ENCODE peak calls at places on chromosomes 2 and 18, in seven cellular contexts. J is WTC11, R is fibroblast of mammary gland, F is tibial artery, V is GM10248, L is H9, G is cardiac fibroblast. A is an unnamed sample.

GRCh38 chr2:8685697-8686358 is 4.0 kb downstream of the ID2 start:
- DNase-seq in J (peak), R (no peak), F (peak), V (peak), L (peak), G (peak), A (peak)

GRCh38 chr18:49041677-49042570 is 91.2 kb upstream of the SMAD7 start:
- DNase-seq in J (peak), R (peak), F (peak), V (no peak), L (peak), G (peak), A (peak)

GRCh38 chr18:10490401-10491289 is 35.2 kb upstream of the NAPG start:
- DNase-seq in J (peak), R (no peak), F (no peak), V (peak), L (peak), G (no peak), A (no peak)

GRCh38 chr2:169507698-169508097 is 1.8 kb upstream of the KLHL41 start:
- DNase-seq in J (no peak), R (peak), F (no peak), V (peak), L (no peak), G (peak), A (peak)

GRCh38 chr2:64522843-64523428 is 1.2 kb upstream of the AFTPH start:
- DNase-seq in J (no peak), R (peak), F (peak), V (peak), L (no peak), G (peak), A (peak)

GRCh38 chr2:1645761-1646476 is 98.4 kb downstream of the PXDN start:
- DNase-seq in J (no peak), R (no peak), F (no peak), V (no peak), L (peak), G (no peak), A (no peak)

GRCh38 chr2:9805435-9806297 is 37.6 kb upstream of the TAF1B start:
- DNase-seq in J (no peak), R (peak), F (peak), V (no peak), L (no peak), G (peak), A (no peak)

GRCh38 chr2:161681043-161681442 is 56.8 kb downstream of the SLC4A10 start:
- DNase-seq in J (no peak), R (peak), F (no peak), V (no peak), L (no peak), G (peak), A (peak)

GRCh38 chr2:12507295-12507694 is 209.4 kb upstream of the TRIB2 start:
- DNase-seq in J (no peak), R (peak), F (no peak), V (no peak), L (no peak), G (peak), A (peak)

GRCh38 chr18:32714571-32715148 is 58.2 kb downstream of the KLHL14 start:
- DNase-seq in J (peak), R (peak), F (no peak), V (peak), L (peak), G (peak), A (peak)

GRCh38 chr2:179239194-179239593 is 25.4 kb downstream of the SESTD1 start:
- DNase-seq in J (no peak), R (peak), F (no peak), V (no peak), L (no peak), G (no peak), A (peak)

GRCh38 chr2:179239838-179240237 is 24.8 kb downstream of the SESTD1 start:
- DNase-seq in J (no peak), R (no peak), F (no peak), V (no peak), L (no peak), G (no peak), A (no peak)

GRCh38 chr2:179238027-179238426 is 26.6 kb downstream of the SESTD1 start:
- DNase-seq in J (no peak), R (peak), F (no peak), V (no peak), L (no peak), G (no peak), A (no peak)

GRCh38 chr2:179243046-179243445 is 21.6 kb downstream of the SESTD1 start:
- DNase-seq in J (no peak), R (no peak), F (no peak), V (no peak), L (no peak), G (no peak), A (no peak)

GRCh38 chr2:179240481-179241451 is 23.9 kb downstream of the SESTD1 start:
- DNase-seq in J (peak), R (no peak), F (no peak), V (no peak), L (no peak), G (no peak), A (no peak)
- TF ChIP-seq CTCF in J (no peak), R (no peak), F (no peak), V (no peak), L (peak), G (peak), A (no peak)

DNA sequence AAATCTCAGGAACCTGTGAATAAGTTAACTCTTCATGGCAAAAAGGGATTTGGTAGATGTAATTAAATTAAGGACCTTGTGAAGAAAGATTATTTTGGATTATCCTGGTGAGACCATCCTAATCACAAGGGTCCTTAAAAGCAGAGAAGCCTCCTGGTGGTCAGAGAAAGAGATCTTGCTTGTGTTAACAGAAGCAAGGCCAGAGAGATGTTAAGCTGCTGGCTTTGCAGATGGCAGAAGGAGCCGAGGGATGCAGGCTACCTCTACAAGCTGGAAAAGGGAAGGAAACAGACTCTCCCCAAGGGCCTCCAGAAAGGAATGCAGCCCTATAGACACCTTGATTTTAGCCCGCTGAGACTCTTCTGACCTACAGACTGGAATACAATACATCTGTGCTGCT is 197.0 kb downstream of the STK39 start:
- DNase-seq in J (no peak), R (no peak), F (no peak), V (no peak), L (peak), G (no peak), A (no peak)
- TF ChIP-seq CTCF in J (no peak), R (no peak), F (no peak), V (no peak), L (peak), G (no peak), A (no peak)

DNA sequence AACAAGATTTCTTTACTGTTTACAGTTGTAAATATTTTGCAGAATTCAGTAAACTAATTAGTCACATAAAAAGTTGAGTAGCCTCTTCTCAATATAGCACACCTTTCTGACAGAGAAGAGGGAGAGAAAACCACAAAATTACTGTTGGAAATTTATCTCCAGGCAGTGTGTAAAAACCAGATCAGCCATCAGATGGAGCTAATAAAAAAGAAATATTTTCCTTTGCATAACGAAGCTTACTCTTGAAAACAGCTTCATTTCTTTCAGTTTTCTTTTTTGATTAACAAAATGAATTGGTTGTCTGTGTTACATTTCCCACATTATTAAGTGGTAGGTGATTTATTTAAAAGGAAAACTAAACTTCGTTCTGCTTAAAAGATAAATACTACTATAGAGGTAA is 259.3 kb upstream of the KCNJ3 start:
- DNase-seq in J (no peak), R (no peak), F (no peak), V (no peak), L (no peak), G (no peak), A (no peak)
- TF ChIP-seq CTCF in J (no peak), R (peak), F (no peak), V (no peak), L (peak), G (peak), A (no peak)

GRCh38 chr18:5066380-5066977 is 130.6 kb downstream of the AKAIN1 start:
- DNase-seq in J (peak), R (no peak), F (no peak), V (no peak), L (peak), G (no peak), A (no peak)
- TF ChIP-seq CTCF in J (peak), R (no peak), F (no peak), V (peak), L (peak), G (no peak), A (peak)

GRCh38 chr18:12397254-12397653 is 10.5 kb upstream of the PRELID3A start:
- DNase-seq in J (no peak), R (no peak), F (no peak), V (no peak), L (no peak), G (no peak), A (no peak)

GRCh38 chr18:12391487-12392136 is 14.6 kb upstream of the AFG3L2 start:
- DNase-seq in J (peak), R (peak), F (peak), V (peak), L (no peak), G (peak), A (peak)

GRCh38 chr18:12393510-12393909 is 14.2 kb upstream of the PRELID3A start:
- DNase-seq in J (no peak), R (no peak), F (no peak), V (no peak), L (no peak), G (no peak), A (no peak)

GRCh38 chr18:12393998-12394397 is 13.7 kb upstream of the PRELID3A start:
- DNase-seq in J (no peak), R (no peak), F (no peak), V (no peak), L (no peak), G (no peak), A (no peak)

GRCh38 chr18:12394428-12394827 is 13.3 kb upstream of the PRELID3A start:
- DNase-seq in J (peak), R (no peak), F (no peak), V (no peak), L (peak), G (no peak), A (no peak)
- TF ChIP-seq CTCF in J (no peak), R (peak), F (no peak), V (peak), L (peak), G (peak), A (peak)

DNA sequence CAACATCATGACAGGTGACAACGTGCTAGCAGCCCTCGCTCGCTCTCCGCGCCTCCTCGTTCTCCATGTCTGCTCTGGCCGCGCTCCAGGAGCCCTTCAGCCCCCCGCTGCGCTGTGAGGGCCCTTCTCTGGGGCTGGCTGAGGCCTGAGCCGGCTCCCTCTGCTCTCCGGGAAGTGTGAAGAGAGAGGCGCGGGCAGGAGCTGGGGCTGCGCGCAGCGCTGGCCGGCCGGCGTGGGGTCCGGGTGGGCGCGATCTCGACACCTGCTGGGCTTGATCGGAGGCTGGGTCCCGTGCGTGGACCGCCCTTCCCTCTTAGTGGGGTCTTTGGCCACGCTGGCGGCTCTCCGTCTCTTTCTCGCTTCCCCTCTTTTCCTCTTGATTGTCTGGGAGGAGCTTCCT is 195.5 kb downstream of the ANKRD30BL start:
- DNase-seq in J (no peak), R (no peak), F (no peak), V (no peak), L (no peak), G (no peak), A (no peak)
- TF ChIP-seq CTCF in J (no peak), R (no peak), F (no peak), V (no peak), L (no peak), G (no peak), A (no peak)

DNA sequence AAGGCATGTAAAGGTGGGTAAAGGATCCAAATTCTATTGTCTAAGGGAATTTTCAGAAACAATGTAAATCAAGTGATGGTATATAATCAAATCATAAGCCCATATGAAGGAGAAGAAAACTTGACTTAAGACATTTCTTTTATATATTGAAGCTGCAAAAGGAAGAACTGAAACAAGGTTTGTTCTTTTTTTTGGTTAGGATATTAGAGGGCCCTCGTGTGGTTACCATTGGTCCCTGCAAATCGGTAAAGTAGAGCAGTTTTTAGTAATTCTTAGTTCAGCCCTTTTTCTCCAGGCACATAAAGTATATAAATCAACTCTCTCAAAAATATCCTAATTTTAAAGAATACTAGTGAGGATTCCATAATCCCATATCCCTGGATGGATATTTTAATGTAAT is 105.6 kb upstream of the STK17B start:
- DNase-seq in J (no peak), R (peak), F (no peak), V (peak), L (no peak), G (peak), A (peak)
- TF ChIP-seq CTCF in J (no peak), R (peak), F (peak), V (peak), L (peak), G (peak), A (peak)